ENCODE peak calls at places on chromosomes 5 and 9, in six cellular contexts. Y, J, A, G, Z and M are unnamed samples.

GRCh38 chr5:11620172-11620571 is 284.1 kb downstream of the CTNND2 start:
- DNase-seq in A (no peak), Z (no peak), J (no peak), Y (no peak), G (no peak), M (no peak)

GRCh38 chr9:81076131-81076530 is 613.2 kb downstream of the TLE1 start:
- DNase-seq in A (no peak), Z (no peak), G (no peak), J (no peak), Y (no peak), M (no peak)

GRCh38 chr5:80156156-80156555 is 99.7 kb downstream of the SERINC5 start:
- DNase-seq in G (no peak), A (no peak), Z (no peak), Y (no peak), J (no peak), M (no peak)

GRCh38 chr9:38224941-38225340 is 155.9 kb upstream of the SHB start:
- DNase-seq in A (no peak), J (no peak), Y (no peak), Z (no peak), G (peak), M (no peak)

GRCh38 chr9:118635416-118635815 is 733.8 kb downstream of the BRINP1 start:
- DNase-seq in A (no peak), G (no peak), J (no peak), Z (no peak), Y (no peak), M (no peak)

GRCh38 chr5:149667084-149667826 is 62.9 kb upstream of the PPARGC1B start:
- DNase-seq in G (no peak), Z (no peak), A (no peak), J (no peak), Y (no peak), M (peak)

GRCh38 chr5:16742938-16743337 is 126.1 kb upstream of the RETREG1 start:
- DNase-seq in A (no peak), J (no peak), G (no peak), Y (no peak), Z (no peak), M (no peak)

GRCh38 chr9:79900754-79901153 is 329.0 kb downstream of the TLE4 start:
- DNase-seq in Z (no peak), J (no peak), G (no peak), Y (no peak), A (no peak), M (no peak)

GRCh38 chr9:93595461-93595860 is 19.1 kb downstream of the PHF2 start:
- DNase-seq in J (no peak), Z (no peak), G (no peak), A (no peak), Y (no peak), M (no peak)

GRCh38 chr5:9774472-9775079 is 144.4 kb upstream of the TAS2R1 start:
- DNase-seq in Z (no peak), Y (peak), A (no peak), G (no peak), J (no peak), M (no peak)

GRCh38 chr5:76290321-76290757 is 112.7 kb upstream of the IQGAP2 start:
- DNase-seq in Z (no peak), Y (no peak), J (no peak), G (peak), A (no peak), M (no peak)

GRCh38 chr9:14021871-14022525 is 291.9 kb downstream of the NFIB start:
- DNase-seq in Y (no peak), A (no peak), J (no peak), G (no peak), Z (no peak), M (no peak)

GRCh38 chr5:112865128-112865527 is 4.0 kb downstream of the SRP19 start:
- DNase-seq in J (no peak), Y (no peak), A (no peak), Z (no peak), G (no peak), M (no peak)

GRCh38 chr5:57202811-57203210 is 29.0 kb downstream of the GPBP1 start:
- DNase-seq in Y (no peak), J (no peak), G (no peak), A (no peak), Z (no peak), M (no peak)